ENCODE peak calls at places on chromosomes 16 and 17, in seven cellular contexts. S is stimulated activated CD8-positive, alpha-beta memory T cell treated with anti-CD3 and anti-CD28 coated beads, Interleukin-12 subunit alpha, Interleukin-12 subunit beta, amount 100 ng/mL, for 4 hours; R is NCI-H1092; G is H9; B is activated CD8-positive, alpha-beta T cell treated with anti-CD3 and anti-CD28 coated beads, Interleukin-2, amount 10 ng/mL, durations not matched to agents 7 days and 5 days; O is tibial nerve; E is spleen. Z is an unnamed sample.

GRCh38 chr17:61488878-61489718 is 36.9 kb downstream of the TBX4 start:
- DNase-seq in E (no peak), S (no peak), B (no peak), G (no peak), O (no peak), R (no peak), Z (peak; percentile 46)

GRCh38 chr16:14148569-14148968 is 77.5 kb downstream of the MRTFB start:
- DNase-seq in S (no peak), B (no peak), E (no peak), G (no peak), O (no peak), R (no peak), Z (no peak)

GRCh38 chr17:74340470-74341023 is 14.5 kb downstream of the KIF19 start:
- DNase-seq in O (no peak), S (no peak), R (peak; percentile 29), B (no peak), E (no peak), G (no peak), Z (no peak)

GRCh38 chr16:28497861-28498599 is 3.6 kb downstream of the APOBR start:
- DNase-seq in O (no peak), S (no peak), B (no peak), E (peak; percentile 78), G (no peak), R (no peak), Z (no peak)

GRCh38 chr17:41404024-41404651 is 6.7 kb upstream of the KRT31 start:
- DNase-seq in G (no peak), E (no peak), B (peak; percentile 24), R (no peak), S (no peak), O (no peak), Z (no peak)

GRCh38 chr17:16922386-16923096 is 49.4 kb downstream of the TNFRSF13B start:
- DNase-seq in E (no peak), R (no peak), S (no peak), G (no peak), B (peak; percentile 28), O (no peak), Z (no peak)

GRCh38 chr16:986925-987581 is 5.5 kb downstream of the SOX8 start:
- DNase-seq in B (no peak), E (no peak), S (no peak), R (no peak), O (no peak), G (no peak), Z (no peak)

GRCh38 chr17:59366773-59367656 is 35.6 kb downstream of the YPEL2 start:
- DNase-seq in S (no peak), E (no peak), O (no peak), R (peak; percentile 24), G (no peak), B (no peak), Z (peak; percentile 83)

GRCh38 chr16:85205747-85206471 is 93.6 kb upstream of the CIBAR2 start:
- DNase-seq in S (no peak), O (peak; percentile 45), G (no peak), R (peak; percentile 76), B (no peak), E (no peak), Z (no peak)

GRCh38 chr17:79045830-79046500 is 22.0 kb downstream of the C1QTNF1 start:
- DNase-seq in G (peak; percentile 91), O (peak; percentile 76), R (peak; percentile 51), S (peak; percentile 25), B (peak; percentile 73), E (peak; percentile 92), Z (peak; percentile 80)

GRCh38 chr17:13031718-13032350 is 14.0 kb upstream of the ELAC2 start:
- DNase-seq in S (no peak), B (peak; percentile 66), G (peak; percentile 63), R (no peak), E (peak; percentile 81), O (peak; percentile 45), Z (peak; percentile 50)